ENCODE peak calls at places on chromosomes 13 and 19, in five cellular contexts. One of them, this sample, is unnamed.
A peak's percentile ranks its signal among the peaks of the same experiment; 100 is the strongest.

GRCh38 chr13:50845211-50845610 is 1.7 kb upstream of the DLEU7 start:
- DNase-seq in T-helper 17 cell: no peak
- DNase-seq in iris pigment epithelial cell: peak; percentile 24
- DNase-seq in fibroblast of the conjunctiva: peak; percentile 2
- DNase-seq in HFFc6: peak; percentile 3
- DNase-seq in this sample: peak; percentile 3

GRCh38 chr19:13010038-13010991 is 15.0 kb downstream of the NFIX start:
- DNase-seq in T-helper 17 cell: no peak
- DNase-seq in iris pigment epithelial cell: no peak
- DNase-seq in fibroblast of the conjunctiva: no peak
- DNase-seq in HFFc6: no peak
- DNase-seq in this sample: no peak

GRCh38 chr19:33441277-33441699 is 67.8 kb downstream of the CEBPG start:
- DNase-seq in T-helper 17 cell: no peak
- DNase-seq in iris pigment epithelial cell: no peak
- DNase-seq in fibroblast of the conjunctiva: no peak
- DNase-seq in HFFc6: no peak
- DNase-seq in this sample: no peak

GRCh38 chr19:6126335-6126974 is 9.0 kb upstream of the ACSBG2 start:
- DNase-seq in T-helper 17 cell: no peak
- DNase-seq in iris pigment epithelial cell: peak; percentile 72
- DNase-seq in fibroblast of the conjunctiva: peak; percentile 48
- DNase-seq in HFFc6: peak; percentile 58
- DNase-seq in this sample: peak; percentile 32

GRCh38 chr19:42270346-42271044 is 1.4 kb downstream of the CIC start:
- DNase-seq in T-helper 17 cell: peak; percentile 52
- DNase-seq in iris pigment epithelial cell: peak; percentile 66
- DNase-seq in fibroblast of the conjunctiva: no peak
- DNase-seq in HFFc6: peak; percentile 82
- DNase-seq in this sample: peak; percentile 74

GRCh38 chr13:23159205-23159586 is 21.6 kb upstream of the SGCG start:
- DNase-seq in T-helper 17 cell: no peak
- DNase-seq in iris pigment epithelial cell: peak; percentile 35
- DNase-seq in fibroblast of the conjunctiva: peak; percentile 13
- DNase-seq in HFFc6: peak; percentile 3
- DNase-seq in this sample: no peak

GRCh38 chr13:42047561-42048322 is 706 bp upstream of the DGKH start:
- DNase-seq in T-helper 17 cell: peak; percentile 21
- DNase-seq in iris pigment epithelial cell: peak; percentile 75
- DNase-seq in fibroblast of the conjunctiva: no peak
- DNase-seq in HFFc6: peak; percentile 51
- DNase-seq in this sample: no peak

GRCh38 chr13:21674271-21675009 is 3.6 kb downstream of the FGF9 start:
- DNase-seq in T-helper 17 cell: no peak
- DNase-seq in iris pigment epithelial cell: no peak
- DNase-seq in fibroblast of the conjunctiva: no peak
- DNase-seq in HFFc6: no peak
- DNase-seq in this sample: no peak

GRCh38 chr13:80274643-80275042 is 66.3 kb downstream of the SPRY2 start:
- DNase-seq in T-helper 17 cell: no peak
- DNase-seq in iris pigment epithelial cell: no peak
- DNase-seq in fibroblast of the conjunctiva: no peak
- DNase-seq in HFFc6: peak; percentile 18
- DNase-seq in this sample: no peak

GRCh38 chr13:104253063-104253680 is 1187.0 kb upstream of the SLC10A2 start:
- DNase-seq in T-helper 17 cell: no peak
- DNase-seq in iris pigment epithelial cell: peak; percentile 46
- DNase-seq in fibroblast of the conjunctiva: no peak
- DNase-seq in HFFc6: no peak
- DNase-seq in this sample: no peak

GRCh38 chr19:16828990-16829821 is at the start of gene SIN3B:
- DNase-seq in T-helper 17 cell: peak; percentile 82
- DNase-seq in iris pigment epithelial cell: peak; percentile 84
- DNase-seq in fibroblast of the conjunctiva: peak; percentile 82
- DNase-seq in HFFc6: peak; percentile 58
- DNase-seq in this sample: peak; percentile 72

GRCh38 chr19:35559281-35559659 is 4.2 kb downstream of the ATP4A start:
- DNase-seq in T-helper 17 cell: no peak
- DNase-seq in iris pigment epithelial cell: no peak
- DNase-seq in fibroblast of the conjunctiva: no peak
- DNase-seq in HFFc6: no peak
- DNase-seq in this sample: no peak

GRCh38 chr19:42023121-42023942 is 29.3 kb upstream of the ATP1A3 start:
- DNase-seq in T-helper 17 cell: no peak
- DNase-seq in iris pigment epithelial cell: peak; percentile 24
- DNase-seq in fibroblast of the conjunctiva: no peak
- DNase-seq in HFFc6: peak; percentile 22
- DNase-seq in this sample: no peak

GRCh38 chr13:88248393-88248792 is 577.2 kb downstream of the SLITRK5 start:
- DNase-seq in T-helper 17 cell: no peak
- DNase-seq in iris pigment epithelial cell: no peak
- DNase-seq in fibroblast of the conjunctiva: no peak
- DNase-seq in HFFc6: no peak
- DNase-seq in this sample: no peak

GRCh38 chr19:45008554-45008953 is 7.3 kb downstream of the RELB start:
- DNase-seq in T-helper 17 cell: no peak
- DNase-seq in iris pigment epithelial cell: no peak
- DNase-seq in fibroblast of the conjunctiva: no peak
- DNase-seq in HFFc6: no peak
- DNase-seq in this sample: no peak

GRCh38 chr19:14337510-14337909 is 43.7 kb upstream of the ADGRE5 start:
- DNase-seq in T-helper 17 cell: no peak
- DNase-seq in iris pigment epithelial cell: peak; percentile 20
- DNase-seq in fibroblast of the conjunctiva: no peak
- DNase-seq in HFFc6: no peak
- DNase-seq in this sample: no peak

GRCh38 chr13:48412881-48413351 is at the start of gene LPAR6:
- DNase-seq in T-helper 17 cell: no peak
- DNase-seq in iris pigment epithelial cell: peak; percentile 82
- DNase-seq in fibroblast of the conjunctiva: no peak
- DNase-seq in HFFc6: peak; percentile 51
- DNase-seq in this sample: peak; percentile 55

GRCh38 chr13:83498486-83499190 is 383.6 kb downstream of the SLITRK1 start:
- DNase-seq in T-helper 17 cell: no peak
- DNase-seq in iris pigment epithelial cell: peak; percentile 75
- DNase-seq in fibroblast of the conjunctiva: peak; percentile 16
- DNase-seq in HFFc6: peak; percentile 83
- DNase-seq in this sample: peak; percentile 3

GRCh38 chr13:113726961-113727411 is 32.0 kb upstream of the TMEM255B start:
- DNase-seq in T-helper 17 cell: no peak
- DNase-seq in iris pigment epithelial cell: peak; percentile 53
- DNase-seq in fibroblast of the conjunctiva: no peak
- DNase-seq in HFFc6: peak; percentile 27
- DNase-seq in this sample: no peak

GRCh38 chr13:113937073-113937472 is 36.8 kb downstream of the C13orf46 start:
- DNase-seq in T-helper 17 cell: no peak
- DNase-seq in iris pigment epithelial cell: no peak
- DNase-seq in fibroblast of the conjunctiva: no peak
- DNase-seq in HFFc6: no peak
- DNase-seq in this sample: no peak

GRCh38 chr19:903266-903797 is 9.7 kb downstream of the R3HDM4 start:
- DNase-seq in T-helper 17 cell: no peak
- DNase-seq in iris pigment epithelial cell: peak; percentile 39
- DNase-seq in fibroblast of the conjunctiva: no peak
- DNase-seq in HFFc6: no peak
- DNase-seq in this sample: no peak

GRCh38 chr13:54658771-54659170 is 1630.2 kb downstream of the OLFM4 start:
- DNase-seq in T-helper 17 cell: no peak
- DNase-seq in iris pigment epithelial cell: no peak
- DNase-seq in fibroblast of the conjunctiva: no peak
- DNase-seq in HFFc6: no peak
- DNase-seq in this sample: no peak

GRCh38 chr13:24922390-24923304 is 158.7 kb downstream of the RNF17 start:
- DNase-seq in T-helper 17 cell: peak; percentile 84
- DNase-seq in iris pigment epithelial cell: peak; percentile 99
- DNase-seq in fibroblast of the conjunctiva: peak; percentile 95
- DNase-seq in HFFc6: peak; percentile 96
- DNase-seq in this sample: peak; percentile 96

GRCh38 chr19:48638831-48639381 is 1.7 kb upstream of the DBP start:
- DNase-seq in T-helper 17 cell: no peak
- DNase-seq in iris pigment epithelial cell: no peak
- DNase-seq in fibroblast of the conjunctiva: no peak
- DNase-seq in HFFc6: no peak
- DNase-seq in this sample: no peak

GRCh38 chr13:26132756-26133155 is 80.9 kb upstream of the SHISA2 start:
- DNase-seq in T-helper 17 cell: no peak
- DNase-seq in iris pigment epithelial cell: peak; percentile 33
- DNase-seq in fibroblast of the conjunctiva: no peak
- DNase-seq in HFFc6: peak; percentile 41
- DNase-seq in this sample: peak; percentile 1

GRCh38 chr13:113820813-113821651 is 42.8 kb downstream of the GAS6 start:
- DNase-seq in T-helper 17 cell: no peak
- DNase-seq in iris pigment epithelial cell: peak; percentile 97
- DNase-seq in fibroblast of the conjunctiva: peak; percentile 93
- DNase-seq in HFFc6: peak; percentile 99
- DNase-seq in this sample: peak; percentile 96

GRCh38 chr19:1069009-1069779 is 2.2 kb downstream of the ARHGAP45 start:
- DNase-seq in T-helper 17 cell: peak; percentile 49
- DNase-seq in iris pigment epithelial cell: no peak
- DNase-seq in fibroblast of the conjunctiva: no peak
- DNase-seq in HFFc6: no peak
- DNase-seq in this sample: no peak

GRCh38 chr19:56838930-56839664 is 1.4 kb downstream of the PEG3 start:
- DNase-seq in T-helper 17 cell: no peak
- DNase-seq in iris pigment epithelial cell: peak; percentile 71
- DNase-seq in fibroblast of the conjunctiva: peak; percentile 96
- DNase-seq in HFFc6: no peak
- DNase-seq in this sample: no peak

GRCh38 chr13:44218501-44219240 is 155.0 kb upstream of the SERP2 start:
- DNase-seq in T-helper 17 cell: no peak
- DNase-seq in iris pigment epithelial cell: no peak
- DNase-seq in fibroblast of the conjunctiva: no peak
- DNase-seq in HFFc6: no peak
- DNase-seq in this sample: no peak

GRCh38 chr19:36605839-36606478 is 846 bp downstream of the ZNF382 start:
- DNase-seq in T-helper 17 cell: no peak
- DNase-seq in iris pigment epithelial cell: peak; percentile 31
- DNase-seq in fibroblast of the conjunctiva: no peak
- DNase-seq in HFFc6: no peak
- DNase-seq in this sample: peak; percentile 0

GRCh38 chr13:68078874-68079273 is 848.7 kb upstream of the PCDH9 start:
- DNase-seq in T-helper 17 cell: no peak
- DNase-seq in iris pigment epithelial cell: no peak
- DNase-seq in fibroblast of the conjunctiva: no peak
- DNase-seq in HFFc6: no peak
- DNase-seq in this sample: no peak

GRCh38 chr19:27681972-27682371 is 1531.0 kb downstream of the UQCRFS1 start:
- DNase-seq in T-helper 17 cell: no peak
- DNase-seq in iris pigment epithelial cell: no peak
- DNase-seq in fibroblast of the conjunctiva: no peak
- DNase-seq in HFFc6: no peak
- DNase-seq in this sample: no peak

GRCh38 chr13:113410472-113411201 is 42.7 kb downstream of the ADPRHL1 start:
- DNase-seq in T-helper 17 cell: no peak
- DNase-seq in iris pigment epithelial cell: peak; percentile 49
- DNase-seq in fibroblast of the conjunctiva: peak; percentile 71
- DNase-seq in HFFc6: peak; percentile 92
- DNase-seq in this sample: peak; percentile 68

GRCh38 chr19:1755467-1756155 is 2.3 kb downstream of the ONECUT3 start:
- DNase-seq in T-helper 17 cell: no peak
- DNase-seq in iris pigment epithelial cell: no peak
- DNase-seq in fibroblast of the conjunctiva: no peak
- DNase-seq in HFFc6: no peak
- DNase-seq in this sample: no peak

GRCh38 chr19:2507109-2507508 is 31.2 kb downstream of the GADD45B start:
- DNase-seq in T-helper 17 cell: no peak
- DNase-seq in iris pigment epithelial cell: peak; percentile 94
- DNase-seq in fibroblast of the conjunctiva: no peak
- DNase-seq in HFFc6: peak; percentile 45
- DNase-seq in this sample: no peak

GRCh38 chr13:48009298-48009697 is 8.2 kb upstream of the SUCLA2 start:
- DNase-seq in T-helper 17 cell: no peak
- DNase-seq in iris pigment epithelial cell: peak; percentile 80
- DNase-seq in fibroblast of the conjunctiva: peak; percentile 47
- DNase-seq in HFFc6: peak; percentile 59
- DNase-seq in this sample: peak; percentile 68

GRCh38 chr19:14544977-14545715 is 15.8 kb downstream of the TECR start:
- DNase-seq in T-helper 17 cell: no peak
- DNase-seq in iris pigment epithelial cell: peak; percentile 47
- DNase-seq in fibroblast of the conjunctiva: no peak
- DNase-seq in HFFc6: no peak
- DNase-seq in this sample: no peak

GRCh38 chr19:50505856-50506611 is 5.0 kb downstream of the JOSD2 start:
- DNase-seq in T-helper 17 cell: no peak
- DNase-seq in iris pigment epithelial cell: no peak
- DNase-seq in fibroblast of the conjunctiva: no peak
- DNase-seq in HFFc6: no peak
- DNase-seq in this sample: no peak

This sample was measured in GM04504.